ENCODE peak calls at places on chromosomes 7 and 10, in eight cellular contexts. U is thoracic aorta, K is NCI-H1092, M is SK-MEL-5, H is amniotic stem cell, C is left ventricle myocardium superior, V is PC-3, E is colonic mucosa. T is an unnamed sample.

GRCh38 chr7:95209276-95209675 is 115.1 kb downstream of the PON1 start:
- DNase-seq in U (no peak), V (no peak), H (no peak), C (no peak), K (no peak), E (no peak), M (peak), T (no peak)

GRCh38 chr10:119231654-119232053 is 24.3 kb downstream of the GRK5 start:
- DNase-seq in U (no peak), H (no peak), M (no peak), V (no peak), K (no peak), E (no peak), C (no peak), T (no peak)

GRCh38 chr10:127424594-127425264 is 124.4 kb upstream of the NPS start:
- DNase-seq in U (no peak), H (no peak), K (no peak), V (no peak), C (peak), E (no peak), M (no peak), T (peak)

GRCh38 chr7:116652793-116653192 is 19.2 kb upstream of the MET start:
- DNase-seq in H (no peak), V (peak), E (no peak), U (no peak), C (no peak), M (no peak), K (no peak), T (no peak)

GRCh38 chr10:122142652-122143237 is 128.4 kb upstream of the BTBD16 start:
- DNase-seq in C (peak), E (peak), U (no peak), K (no peak), H (no peak), M (peak), V (peak), T (peak)

GRCh38 chr10:58152698-58153263 is 114.9 kb downstream of the IPMK start:
- DNase-seq in C (peak), K (peak), V (peak), M (peak), U (no peak), E (peak), H (peak), T (peak)

GRCh38 chr10:70503776-70504175 is 25.2 kb downstream of the PALD1 start:
- DNase-seq in E (no peak), V (no peak), H (no peak), C (no peak), K (no peak), U (no peak), M (no peak), T (no peak)

GRCh38 chr7:155532792-155533119 is 13.6 kb downstream of the CNPY1 start:
- DNase-seq in E (no peak), C (no peak), K (no peak), V (no peak), U (no peak), M (no peak), H (no peak), T (no peak)

GRCh38 chr7:129438839-129439640 is 4.8 kb downstream of the STRIP2 start:
- DNase-seq in E (no peak), C (no peak), K (no peak), H (no peak), U (no peak), V (peak), M (peak), T (no peak)

GRCh38 chr10:50393784-50394183 is 142.5 kb upstream of the ASAH2 start:
- DNase-seq in C (no peak), V (peak), M (no peak), E (peak), H (no peak), K (no peak), U (no peak), T (no peak)